ENCODE peak calls at places on chromosome X, in five cellular contexts. U, V, P, B and M are unnamed samples. For H3K4me1, the result is how much of the 10 kb centered on the place peaks cover.

GRCh38 chrX:46730765-46731164 is 28.2 kb downstream of the SLC9A7 start:
- DNase-seq in V (no peak), U (no peak), B (no peak), P (no peak), M (no peak)

GRCh38 chrX:20742106-20742505 is 475.4 kb upstream of the RPS6KA3 start:
- DNase-seq in U (no peak), P (no peak), V (no peak), B (no peak), M (no peak)

GRCh38 chrX:130028196-130028595 is 45.8 kb downstream of the BCORL1 start:
- DNase-seq in P (peak), U (peak), V (peak), B (peak), M (peak)

GRCh38 chrX:74902806-74903205 is 22.4 kb downstream of the NEXMIF start:
- DNase-seq in U (no peak), B (peak), P (no peak), V (no peak), M (no peak)

GRCh38 chrX:128975716-128976115 is 547.6 kb downstream of the SMARCA1 start:
- DNase-seq in V (peak), U (no peak), B (no peak), P (no peak), M (peak)

GRCh38 chrX:137568741-137569469 is 3.0 kb downstream of the ZIC3 start:
- DNase-seq in V (no peak), P (no peak), U (no peak), B (no peak), M (no peak)

GRCh38 chrX:43860646-43861370 is 21.4 kb downstream of the MAOB start:
- DNase-seq in B (no peak), U (no peak), V (no peak), P (peak), M (no peak)

GRCh38 chrX:3191821-3192220 is 150.6 kb downstream of the ARSF start:
- DNase-seq in V (no peak), U (no peak), B (no peak), P (no peak), M (no peak)

GRCh38 chrX:119729408-119730201 is 28.8 kb upstream of the SOWAHD start:
- DNase-seq in U (peak), V (peak), P (peak), B (peak), M (peak)

GRCh38 chrX:118802857-118803256 is 20.8 kb upstream of the ZCCHC12 start:
- DNase-seq in U (no peak), P (no peak), V (no peak), B (no peak), M (no peak)

GRCh38 chrX:2559124-2559523 is 58.3 kb upstream of the DHRSX start:
- DNase-seq in B (no peak), P (no peak), U (no peak), V (no peak), M (no peak)

GRCh38 chrX:24946369-24946768 is 69.4 kb downstream of the ARX start:
- DNase-seq in U (no peak), P (no peak), V (no peak), B (no peak), M (no peak)

GRCh38 chrX:27186671-27187070 is 276.5 kb downstream of the PPP4R3C start:
- DNase-seq in P (peak), U (no peak), B (no peak), V (peak), M (peak)

GRCh38 chrX:28124416-28124815 is 143.2 kb upstream of the DCAF8L1 start:
- DNase-seq in V (no peak), B (no peak), U (no peak), P (no peak), M (no peak)

GRCh38 chrX:37348237-37349130 is 680 bp upstream of the PRRG1 start:
- DNase-seq in U (peak), P (no peak), B (no peak), V (no peak), M (no peak)

GRCh38 chrX:119669424-119670037 is 23.4 kb downstream of the SEPTIN6 start:
- DNase-seq in U (peak), B (no peak), P (no peak), V (no peak), M (no peak)

GRCh38 chrX:85516131-85516530 is 136.7 kb upstream of the POF1B start:
- DNase-seq in U (no peak), P (no peak), B (no peak), V (no peak), M (no peak)

GRCh38 chrX:4805559-4805958 is 1092.1 kb upstream of the PRKX start:
- DNase-seq in U (no peak), V (no peak), P (no peak), B (no peak), M (no peak)

GRCh38 chrX:116204947-116205346 is 34.4 kb downstream of the AGTR2 start:
- DNase-seq in U (no peak), V (peak), P (peak), B (no peak), M (no peak)

GRCh38 chrX:24100713-24101112 is 46.0 kb downstream of the EIF2S3 start:
- DNase-seq in U (no peak), B (no peak), P (no peak), V (no peak), M (no peak)

GRCh38 chrX:1185556-1185955 is 26.9 kb downstream of the CRLF2 start:
- DNase-seq in V (no peak), U (peak), P (no peak), B (no peak), M (no peak)

GRCh38 chrX:50799531-50799961 is 14.4 kb downstream of the SHROOM4 start:
- DNase-seq in P (no peak), B (no peak), U (no peak), V (no peak), M (peak)

GRCh38 chrX:133776072-133776471 is 209.3 kb downstream of the GPC3 start:
- DNase-seq in P (no peak), V (no peak), B (no peak), U (no peak), M (no peak)

GRCh38 chrX:980572-981235 is 231.7 kb downstream of the CRLF2 start:
- DNase-seq in V (no peak), P (no peak), B (no peak), U (no peak), M (no peak)

GRCh38 chrX:50036481-50036880 is 114.1 kb downstream of the CLCN5 start:
- DNase-seq in U (no peak), V (no peak), B (no peak), P (no peak), M (no peak)

GRCh38 chrX:134004038-134004437 is 18.6 kb upstream of the GPC3 start:
- DNase-seq in V (no peak), U (no peak), B (no peak), P (no peak), M (no peak)

GRCh38 chrX:31819455-31819854 is 747.6 kb upstream of the FTHL17 start:
- DNase-seq in U (no peak), V (no peak), B (no peak), P (no peak), M (no peak)

GRCh38 chrX:18278448-18278847 is 57.8 kb upstream of the BEND2 start:
- DNase-seq in P (no peak), U (no peak), B (no peak), V (no peak), M (no peak)

GRCh38 chrX:21881881-21882574 is 26.2 kb downstream of the YY2 start:
- DNase-seq in B (no peak), V (no peak), P (no peak), U (no peak), M (no peak)

GRCh38 chrX:51892921-51893745 is at the start of gene MAGED1:
- DNase-seq in P (no peak), B (peak), V (peak), U (peak), M (peak)

GRCh38 chrX:51891821-51892551 is 1.4 kb upstream of the MAGED1 start:
- DNase-seq in P (no peak), B (no peak), V (peak), U (no peak), M (peak)

GRCh38 chrX:51893931-51894696 is 691 bp downstream of the MAGED1 start:
- DNase-seq in P (no peak), V (peak), U (no peak), B (no peak), M (no peak)

GRCh38 chrX:51889851-51890250 is 3.6 kb upstream of the MAGED1 start:
- DNase-seq in U (no peak), B (no peak), V (no peak), P (no peak), M (no peak)

DNA sequence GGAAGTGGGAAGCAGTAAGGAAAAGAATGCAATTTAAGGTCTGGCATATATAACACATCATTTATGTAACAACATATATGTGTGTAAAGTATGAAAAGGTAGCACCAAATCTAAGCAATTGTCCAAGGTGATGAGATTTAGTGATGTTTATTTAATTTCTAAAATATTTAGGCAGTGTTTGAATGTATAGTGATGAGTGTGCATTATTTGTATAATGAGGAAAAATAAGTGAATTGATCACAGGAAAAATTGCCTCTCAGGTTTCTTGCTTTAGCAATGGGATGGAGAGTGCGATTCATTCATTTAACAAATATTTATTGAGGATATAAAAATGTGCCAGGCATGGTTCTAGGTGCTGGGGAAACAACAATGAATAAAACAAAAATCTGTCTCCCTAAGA is 2.2 kb upstream of the MAGED1 start:
- DNase-seq in P (no peak), V (no peak), U (no peak), B (no peak), M (no peak)
- H3K4me1 ChIP-seq in P (under half), V (under half), U (under half), B (under half), M (under half)

GRCh38 chrX:150731795-150732194 is 38.6 kb downstream of the MTMR1 start:
- DNase-seq in U (no peak), V (no peak), P (no peak), B (no peak), M (no peak)

GRCh38 chrX:150730719-150731118 is 37.5 kb downstream of the MTMR1 start:
- DNase-seq in V (no peak), P (no peak), U (no peak), B (no peak), M (no peak)

DNA sequence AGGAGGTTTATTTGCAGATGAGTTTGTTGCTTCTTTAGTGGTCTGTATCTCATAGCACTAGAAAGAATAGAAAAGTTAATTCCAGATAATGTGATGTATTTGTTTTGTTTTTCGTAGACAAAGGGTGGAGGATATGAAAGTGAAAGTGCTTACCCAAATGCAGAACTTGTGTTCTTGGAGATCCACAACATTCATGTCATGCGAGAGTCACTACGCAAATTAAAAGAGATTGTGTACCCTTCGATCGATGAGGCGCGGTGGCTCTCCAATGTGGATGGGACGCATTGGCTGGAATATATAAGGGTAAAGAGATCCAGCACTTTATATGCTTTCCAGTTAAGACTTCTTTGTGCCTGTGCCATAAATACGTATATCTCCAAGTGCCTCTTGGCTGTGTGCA is 43.3 kb downstream of the MTMR1 start:
- DNase-seq in U (no peak), V (no peak), P (no peak), B (no peak), M (no peak)
- H3K27ac ChIP-seq in U (peak), V (no peak), P (no peak), B (no peak), M (no peak)

GRCh38 chrX:39935414-39936064 is 162.2 kb downstream of the BCOR start:
- DNase-seq in V (no peak), P (no peak), U (no peak), B (no peak), M (no peak)
- H3K4me1 ChIP-seq in V (under half), P (under half), U (under half), B (under half), M (under half)

GRCh38 chrX:54788446-54788845 is 9.6 kb downstream of the ITIH6 start:
- DNase-seq in P (no peak), U (no peak), B (no peak), V (no peak), M (no peak)

GRCh38 chrX:54785901-54786300 is 12.2 kb downstream of the ITIH6 start:
- DNase-seq in B (no peak), V (peak), P (no peak), U (no peak), M (no peak)

DNA sequence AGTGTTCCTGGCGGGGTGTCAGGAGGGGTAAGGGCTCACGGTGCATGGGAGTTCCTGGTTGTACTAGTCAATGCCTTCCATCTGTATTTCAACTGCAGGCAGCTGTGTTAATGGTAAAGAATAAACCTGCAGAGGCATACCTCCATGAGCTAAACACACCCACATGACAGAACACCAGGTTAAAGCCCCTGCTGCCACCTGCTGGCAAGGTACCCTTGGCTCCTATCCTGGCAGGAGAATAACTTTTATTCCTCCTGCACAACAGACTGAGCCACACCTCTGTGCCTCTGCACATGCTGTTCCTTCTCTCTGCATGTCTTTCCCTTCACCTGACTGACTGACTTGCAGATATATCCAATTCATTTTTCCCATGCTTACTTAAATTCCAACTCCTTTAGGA is 11.1 kb downstream of the ITIH6 start:
- DNase-seq in V (peak), B (no peak), U (no peak), P (no peak), M (no peak)
- H3K27ac ChIP-seq in V (no peak), B (no peak), U (no peak), P (no peak), M (no peak)

DNA sequence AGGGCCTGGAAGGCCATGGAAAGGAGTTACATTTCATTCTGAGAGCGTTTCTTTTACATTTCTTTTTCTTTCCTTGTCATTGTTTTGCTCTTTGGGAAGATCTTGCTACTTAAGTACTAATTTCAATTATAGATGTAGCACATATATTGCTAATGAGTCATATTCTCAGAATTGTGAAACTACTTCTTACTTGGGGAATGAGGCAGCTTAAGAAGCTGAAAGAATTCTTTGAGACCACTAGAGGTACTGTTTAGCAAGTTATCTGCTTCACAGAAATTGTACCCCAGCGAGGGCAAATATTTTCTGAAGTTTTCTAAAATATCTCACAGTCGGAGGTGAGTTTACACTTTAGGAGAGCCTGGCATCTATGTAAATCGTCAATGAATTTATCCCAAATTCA is 100.6 kb downstream of the AFF2 start:
- DNase-seq in U (no peak), P (no peak), B (no peak), V (no peak), M (no peak)
- H3K4me1 ChIP-seq in U (under half), P (under half), B (under half), V (under half), M (under half)

DNA sequence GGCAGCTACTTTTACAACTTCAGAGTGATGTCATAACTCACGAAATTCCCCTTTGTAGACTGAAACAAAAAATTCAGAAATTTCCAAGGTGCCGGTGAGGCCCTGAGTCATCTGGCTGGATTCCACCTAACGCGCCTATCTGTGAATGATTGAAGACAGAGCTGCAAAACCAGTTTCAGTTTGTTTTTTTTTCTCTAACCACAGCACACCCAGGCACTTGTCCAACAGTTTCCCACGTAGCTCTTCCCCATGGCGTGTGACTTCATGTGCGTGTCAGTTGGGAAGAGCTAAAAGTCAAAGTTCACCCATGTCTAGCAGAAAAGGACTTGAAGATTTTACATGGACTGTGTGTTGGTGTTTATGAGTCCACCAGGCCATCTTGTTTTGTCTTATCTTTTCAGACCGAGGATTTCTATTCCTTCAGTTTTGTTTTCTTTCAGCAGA is 16.3 kb downstream of the TCEANC start:
- DNase-seq in U (no peak), P (peak), B (peak), V (no peak), M (peak)
- H3K27ac ChIP-seq in U (no peak), P (peak), B (peak), V (no peak), M (peak)

DNA sequence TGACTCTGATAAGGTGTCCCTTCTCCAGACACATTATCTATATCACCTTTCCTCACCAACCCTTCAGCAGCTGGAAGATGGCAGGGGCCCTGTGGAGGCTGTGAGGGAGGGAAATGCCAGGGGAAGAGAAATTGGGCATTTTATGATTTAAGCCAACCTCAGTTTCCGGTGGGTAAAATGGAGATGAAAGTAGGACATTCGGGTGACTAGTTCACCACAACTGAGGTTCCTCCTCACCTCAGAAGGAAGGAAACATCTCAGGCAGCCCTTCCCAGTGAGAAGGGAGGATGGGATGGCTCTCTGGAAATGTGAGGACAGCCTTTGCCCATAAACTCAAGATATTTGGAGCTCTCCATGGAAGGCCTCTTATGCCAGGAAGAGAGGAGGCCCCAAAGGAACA is 251.5 kb downstream of the MID1IP1 start:
- DNase-seq in B (no peak), P (no peak), V (no peak), U (no peak), M (no peak)
- H3K4me1 ChIP-seq in B (under half), P (under half), V (under half), U (under half), M (under half)

GRCh38 chrX:41381685-41382084 is 47.7 kb downstream of the DDX3X start:
- DNase-seq in U (no peak), P (peak), V (no peak), B (no peak), M (peak)

GRCh38 chrX:41377624-41378023 is 43.7 kb downstream of the DDX3X start:
- DNase-seq in V (no peak), U (no peak), P (no peak), B (no peak), M (no peak)

GRCh38 chrX:41386222-41386990 is 52.4 kb downstream of the DDX3X start:
- DNase-seq in B (no peak), P (no peak), V (no peak), U (no peak), M (no peak)

GRCh38 chrX:41384041-41384705 is 50.2 kb downstream of the DDX3X start:
- DNase-seq in V (peak), U (peak), B (peak), P (peak), M (peak)

DNA sequence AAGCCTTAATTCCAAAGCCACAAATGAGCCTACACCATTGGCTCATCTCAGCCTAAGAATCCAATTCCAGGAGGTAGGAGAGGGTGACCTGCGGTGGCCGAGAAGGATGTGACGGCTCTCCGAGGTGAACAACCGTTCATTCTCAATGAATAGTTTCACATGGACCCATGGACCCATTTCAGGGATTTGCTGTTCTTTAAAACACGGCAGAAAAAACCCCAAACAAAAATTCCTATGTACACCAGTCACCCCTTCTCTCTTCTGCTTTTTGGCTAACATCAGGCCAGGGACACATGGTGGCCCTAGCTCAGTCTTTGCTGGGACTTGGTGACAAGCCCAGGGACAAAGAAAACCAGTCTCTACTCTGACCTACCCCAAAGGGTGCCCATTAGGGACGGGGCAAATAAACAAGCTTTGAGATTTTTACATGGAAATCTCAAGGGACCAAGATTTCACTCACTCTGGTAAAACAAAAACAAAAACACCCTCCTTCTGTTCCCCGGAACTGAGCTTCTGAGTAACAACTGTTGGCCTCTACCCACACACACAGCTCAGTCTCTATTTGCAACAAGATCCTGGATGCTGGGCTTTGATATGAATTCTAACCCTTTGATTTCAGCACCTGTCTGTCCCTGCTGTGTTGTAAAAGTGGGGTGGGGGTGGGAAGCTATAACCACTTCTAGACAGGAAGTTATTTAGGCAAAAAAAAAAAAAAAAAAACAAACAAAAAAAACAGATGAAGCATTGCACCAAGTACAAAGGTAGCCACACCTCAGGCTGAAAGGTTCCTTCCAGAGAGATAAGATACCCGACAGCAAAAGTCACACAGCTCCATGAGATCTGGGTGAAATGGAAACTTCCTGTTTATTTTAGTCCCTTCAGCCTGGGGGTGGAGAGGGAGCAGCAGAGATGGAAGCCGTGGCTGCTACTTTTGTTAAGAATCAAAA is 49.0 kb downstream of the DDX3X start:
- DNase-seq in B (no peak), U (no peak), P (peak), V (no peak), M (no peak)
- H3K27ac ChIP-seq in B (no peak), U (peak), P (peak), V (no peak), M (peak)